ENCODE peak calls at places on chromosomes 7 and 10, in eight cellular contexts. Q is PC-3; O is brain microvascular endothelial cell; M is activated T-helper 1 cell treated with anti-CD3 and anti-CD28 coated beads, Interleukin-2, amount 50 U/mL, for 16 hours; E is stimulated activated CD8-positive, alpha-beta memory T cell treated with anti-CD3 and anti-CD28 coated beads, Interleukin-4, amount 100 ng/mL, for 4 hours; U is posterior cingulate gyrus; P is activated CD4-positive, alpha-beta T cell treated with anti-CD3 and anti-CD28 coated beads for 24 hours; X is A549. B is an unnamed sample.
A peak's percentile ranks its signal among the peaks of the same experiment; 100 is the strongest.

GRCh38 chr7:30445770-30446169 is 32.8 kb downstream of the NOD1 start:
- DNase-seq in Q (no peak), O (no peak), M (peak; percentile 51), E (peak; percentile 67), U (peak; percentile 91), P (peak; percentile 40), X (peak; percentile 57), B (peak; percentile 41)

GRCh38 chr7:35839860-35840854 is 39.3 kb downstream of the SEPTIN7 start:
- DNase-seq in Q (peak; percentile 48), O (peak; percentile 14), M (no peak), E (no peak), U (no peak), P (no peak), X (peak; percentile 9), B (no peak)

GRCh38 chr7:2950578-2950977 is 93.1 kb downstream of the CARD11 start:
- DNase-seq in Q (no peak), O (no peak), M (no peak), E (no peak), U (peak; percentile 1), P (no peak), X (no peak), B (no peak)

GRCh38 chr7:66114743-66115727 is at the start of gene CRCP:
- DNase-seq in Q (peak; percentile 75), O (peak; percentile 79), M (peak; percentile 76), E (peak; percentile 69), U (peak; percentile 97), P (peak; percentile 77), X (peak; percentile 77), B (peak; percentile 72)

GRCh38 chr10:5813091-5813340 is 218 bp downstream of the GDI2 start:
- DNase-seq in Q (no peak), O (no peak), M (no peak), E (no peak), U (no peak), P (no peak), X (no peak), B (no peak)

GRCh38 chr7:73602721-73603651 is 21.3 kb downstream of the MLXIPL start:
- DNase-seq in Q (no peak), O (no peak), M (no peak), E (no peak), U (peak; percentile 90), P (no peak), X (no peak), B (no peak)

GRCh38 chr10:97572214-97572989 is at the start of gene ANKRD2:
- DNase-seq in Q (peak; percentile 70), O (peak; percentile 53), M (no peak), E (no peak), U (peak; percentile 96), P (peak; percentile 47), X (peak; percentile 86), B (peak; percentile 28)

GRCh38 chr7:28608766-28609165 is 196.4 kb downstream of the CREB5 start:
- DNase-seq in Q (peak; percentile 61), O (no peak), M (no peak), E (no peak), U (no peak), P (no peak), X (no peak), B (no peak)

GRCh38 chr7:29598607-29599006 is 35.0 kb downstream of the PRR15 start:
- DNase-seq in Q (peak; percentile 26), O (no peak), M (no peak), E (no peak), U (no peak), P (no peak), X (no peak), B (peak; percentile 56)

GRCh38 chr7:134919240-134919641 is 67.1 kb upstream of the AGBL3 start:
- DNase-seq in Q (peak; percentile 37), O (no peak), M (no peak), E (no peak), U (no peak), P (no peak), X (no peak), B (no peak)

GRCh38 chr7:117072620-117073118 is 119.4 kb downstream of the ST7 start:
- DNase-seq in Q (peak; percentile 4), O (peak; percentile 74), M (no peak), E (no peak), U (peak; percentile 88), P (no peak), X (no peak), B (peak; percentile 87)

GRCh38 chr7:24368161-24368560 is 84.2 kb downstream of the NPY start:
- DNase-seq in Q (no peak), O (no peak), M (no peak), E (no peak), U (no peak), P (no peak), X (no peak), B (no peak)

GRCh38 chr10:71241899-71242620 is 29.7 kb downstream of the UNC5B start:
- DNase-seq in Q (no peak), O (no peak), M (no peak), E (no peak), U (peak; percentile 85), P (no peak), X (no peak), B (no peak)

GRCh38 chr10:12670004-12670403 is 320.7 kb downstream of the CAMK1D start:
- DNase-seq in Q (no peak), O (no peak), M (no peak), E (no peak), U (no peak), P (no peak), X (no peak), B (no peak)

GRCh38 chr7:101626758-101627157 is 2.3 kb downstream of the MYL10 start:
- DNase-seq in Q (no peak), O (no peak), M (no peak), E (no peak), U (no peak), P (no peak), X (no peak), B (no peak)